ENCODE peak calls at places on chromosomes 6 and 20, in five cellular contexts. C is MM.1S, H is PC-3, M is neural progenitor cell, S is SK-N-SH. U is an unnamed sample.

GRCh38 chr6:32291549-32291948 is 67.7 kb upstream of the NOTCH4 start:
- DNase-seq in C (no peak), H (no peak), M (no peak), S (no peak), U (no peak)

GRCh38 chr6:114939630-114940029 is 596.8 kb upstream of the HS3ST5 start:
- DNase-seq in C (no peak), H (no peak), M (no peak), S (no peak), U (no peak)

GRCh38 chr6:5287205-5287965 is 26.1 kb downstream of the FARS2 start:
- DNase-seq in C (no peak), H (peak; percentile 61), M (no peak), S (no peak), U (no peak)

GRCh38 chr20:58492795-58493538 is 22.2 kb downstream of the APCDD1L start:
- DNase-seq in C (no peak), H (peak; percentile 19), M (no peak), S (no peak), U (no peak)

GRCh38 chr6:6742535-6742934 is 154.0 kb downstream of the LY86 start:
- DNase-seq in C (no peak), H (no peak), M (no peak), S (no peak), U (no peak)

GRCh38 chr6:146550911-146551310 is 7.3 kb downstream of the RAB32 start:
- DNase-seq in C (no peak), H (no peak), M (no peak), S (no peak), U (no peak)

GRCh38 chr6:43951063-43951755 is 176.0 kb downstream of the MRPL14 start:
- DNase-seq in C (peak; percentile 10), H (peak; percentile 29), M (peak; percentile 86), S (peak; percentile 83), U (peak; percentile 85)

GRCh38 chr6:107670792-107671199 is 153.3 kb downstream of the SCML4 start:
- DNase-seq in C (no peak), H (peak; percentile 32), M (peak; percentile 30), S (peak; percentile 87), U (peak; percentile 30)

GRCh38 chr6:28866342-28867077 is 57.3 kb downstream of the TRIM27 start:
- DNase-seq in C (peak; percentile 56), H (peak; percentile 71), M (peak; percentile 83), S (peak; percentile 70), U (peak; percentile 80)

GRCh38 chr20:51169813-51170212 is 146.9 kb upstream of the KCNG1 start:
- DNase-seq in C (no peak), H (no peak), M (no peak), S (no peak), U (no peak)

GRCh38 chr6:9711313-9711712 is 703.6 kb downstream of the TFAP2A start:
- DNase-seq in C (no peak), H (no peak), M (no peak), S (no peak), U (no peak)

GRCh38 chr6:142803027-142803426 is 141.9 kb downstream of the HIVEP2 start:
- DNase-seq in C (no peak), H (no peak), M (no peak), S (no peak), U (no peak)

GRCh38 chr20:3430376-3431069 is 23.1 kb upstream of the DNAAF9 start:
- DNase-seq in C (no peak), H (no peak), M (no peak), S (no peak), U (no peak)

GRCh38 chr20:9022361-9022760 is 46.5 kb upstream of the PLCB4 start:
- DNase-seq in C (no peak), H (no peak), M (no peak), S (no peak), U (no peak)

GRCh38 chr20:1209447-1210387 is 6.5 kb downstream of the C20orf202 start:
- DNase-seq in C (no peak), H (peak; percentile 43), M (no peak), S (no peak), U (no peak)

GRCh38 chr6:122033564-122034181 is 365.8 kb upstream of the HSF2 start:
- DNase-seq in C (peak; percentile 59), H (peak; percentile 60), M (peak; percentile 82), S (peak; percentile 37), U (peak; percentile 76)

GRCh38 chr20:38631155-38632022 is 29.8 kb downstream of the ARHGAP40 start:
- DNase-seq in C (no peak), H (no peak), M (no peak), S (no peak), U (no peak)

DNA sequence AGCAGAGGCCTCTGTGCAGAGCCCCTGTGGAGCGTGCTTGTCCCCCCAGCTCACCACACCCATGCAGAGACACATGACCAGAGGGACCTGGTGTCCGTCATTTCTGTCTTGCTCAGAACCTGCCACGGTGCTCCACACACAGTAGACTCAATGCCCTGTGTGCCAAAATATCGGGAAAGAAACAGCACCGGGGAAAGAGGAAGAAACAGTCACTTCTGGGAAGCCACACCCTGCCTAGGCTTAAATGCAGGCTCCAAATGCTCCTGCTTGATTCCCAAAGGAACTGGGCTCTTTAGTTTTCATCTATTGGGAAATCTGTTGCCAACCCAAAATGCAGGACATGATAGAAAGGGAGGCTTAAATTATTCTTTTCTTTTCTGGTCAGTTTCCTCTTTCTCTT is 503.9 kb downstream of the CD83 start:
- DNase-seq in C (no peak), H (no peak), M (no peak), S (no peak), U (no peak)
- H3K4me2 ChIP-seq in C (no peak overlapping the region), H (no peak overlapping the region), M (peak overlapping the region; percentile 47), S (no peak overlapping the region), U (peak overlapping the region; percentile 46)

DNA sequence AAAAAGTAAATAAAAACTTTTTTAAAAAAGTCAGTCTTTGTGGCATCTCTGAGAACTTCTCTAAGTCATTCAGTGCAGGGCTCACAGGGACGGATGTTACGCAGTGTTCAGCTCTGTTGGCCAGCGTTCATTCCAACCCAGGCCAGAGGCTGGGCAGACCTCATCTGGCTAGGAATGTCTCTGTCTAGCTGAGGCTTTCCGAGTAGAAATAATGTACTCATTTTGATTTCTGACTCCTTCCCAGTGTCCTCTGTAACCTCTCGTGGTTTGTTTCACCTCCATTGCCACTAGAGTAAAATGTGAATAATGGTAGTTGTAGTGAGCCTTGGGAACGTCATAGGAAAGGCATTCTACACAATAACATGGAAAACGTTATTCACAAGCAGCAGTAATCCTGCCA is 135.1 kb downstream of the TMEM242 start:
- DNase-seq in C (no peak), H (no peak), M (no peak), S (no peak), U (no peak)
- TF ChIP-seq EZH2phosphoT487 in C (no peak), H (no peak), M (no peak), S (no peak), U (no peak)

GRCh38 chr6:109964949-109965348 is 13.2 kb upstream of the GPR6 start:
- DNase-seq in C (no peak), H (peak; percentile 64), M (no peak), S (no peak), U (no peak)
- H3K4me2 ChIP-seq in C (no peak overlapping the region), H (no peak overlapping the region), M (no peak overlapping the region), S (no peak overlapping the region), U (no peak overlapping the region)

DNA sequence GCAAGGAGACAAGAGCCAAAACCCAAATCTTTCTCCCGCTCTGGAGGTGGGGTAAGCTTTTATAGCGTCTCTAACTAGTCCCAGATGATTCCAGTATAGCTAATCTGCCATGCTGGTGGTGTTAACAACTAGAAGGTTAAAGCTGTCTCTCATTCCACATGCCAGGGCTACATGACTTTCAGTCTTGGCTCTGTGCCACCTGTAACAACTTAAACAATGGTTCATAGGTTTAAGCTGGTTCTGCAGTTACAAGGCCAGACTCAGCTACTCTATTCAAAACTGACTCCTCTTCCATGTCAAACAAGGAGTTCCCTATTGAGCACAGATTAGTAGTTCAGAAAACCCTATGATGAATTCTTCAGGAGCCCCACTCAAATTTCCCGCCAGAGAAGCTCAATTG is 128.9 kb downstream of the ELOVL4 start:
- DNase-seq in C (no peak), H (no peak), M (no peak), S (no peak), U (no peak)
- TF ChIP-seq EZH2phosphoT487 in C (no peak), H (no peak), M (no peak), S (no peak), U (no peak)

GRCh38 chr6:26233608-26234420 is 131.2 kb upstream of the BTN3A2 start:
- DNase-seq in C (peak; percentile 90), H (peak; percentile 82), M (peak; percentile 62), S (peak; percentile 40), U (no peak)
- H3K4me2 ChIP-seq in C (peak overlapping the region; percentile 80), H (peak overlapping the region; percentile 81), M (peak overlapping the region; percentile 96), S (peak overlapping the region; percentile 97), U (peak overlapping the region; percentile 94)

DNA sequence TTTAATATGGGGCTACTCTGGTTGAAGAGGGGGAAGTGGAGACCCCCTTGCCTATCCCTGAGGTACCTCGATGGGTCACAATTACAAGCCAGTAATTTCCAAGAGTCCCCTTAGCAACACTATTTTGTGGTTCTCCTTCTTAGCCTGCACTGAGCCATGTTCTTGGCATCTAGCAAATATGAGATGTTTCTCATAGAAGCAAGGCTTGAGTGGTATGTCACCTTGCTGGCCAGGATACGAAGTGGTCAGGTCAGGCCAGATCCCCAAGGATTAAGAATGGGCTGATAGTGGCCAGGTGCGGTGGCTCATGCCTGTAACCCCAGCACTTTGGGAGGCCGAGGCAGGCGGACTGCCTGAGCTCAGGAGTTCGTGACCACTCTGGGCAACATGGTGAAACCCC is 2.1 kb upstream of the GHRH start:
- DNase-seq in C (no peak), H (no peak), M (no peak), S (no peak), U (no peak)
- TF ChIP-seq EZH2phosphoT487 in C (no peak), H (no peak), M (no peak), S (no peak), U (no peak)

GRCh38 chr6:45830441-45831139 is 185.1 kb downstream of the CLIC5 start:
- DNase-seq in C (peak; percentile 48), H (no peak), M (no peak), S (no peak), U (no peak)

GRCh38 chr6:45835725-45836437 is 179.8 kb downstream of the CLIC5 start:
- DNase-seq in C (no peak), H (no peak), M (no peak), S (no peak), U (no peak)

GRCh38 chr6:45829873-45830272 is 185.8 kb downstream of the CLIC5 start:
- DNase-seq in C (no peak), H (no peak), M (no peak), S (no peak), U (no peak)

GRCh38 chr6:45827952-45828530 is 187.6 kb downstream of the CLIC5 start:
- DNase-seq in C (no peak), H (no peak), M (no peak), S (no peak), U (peak; percentile 45)

DNA sequence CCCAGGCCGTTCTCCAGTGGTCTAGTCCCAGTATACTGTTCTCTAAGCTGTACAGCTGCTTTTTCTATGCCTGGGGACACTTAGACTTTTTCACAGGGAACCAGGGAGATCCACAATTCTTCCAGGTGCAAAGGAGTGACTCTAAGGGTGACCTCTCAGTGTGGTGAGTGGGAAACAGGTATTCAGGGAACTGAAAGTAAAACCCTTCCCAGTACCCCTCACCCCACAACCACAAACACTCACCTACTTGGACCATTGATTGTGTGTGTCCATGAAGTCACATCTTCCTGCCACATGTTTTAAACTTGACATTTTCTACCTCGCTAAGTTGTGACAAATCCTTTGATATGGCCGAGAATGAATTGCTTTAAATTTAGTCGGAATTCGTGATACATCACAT is 183.6 kb downstream of the CLIC5 start:
- DNase-seq in C (no peak), H (no peak), M (no peak), S (no peak), U (no peak)
- H3K4me2 ChIP-seq in C (no peak overlapping the region), H (no peak overlapping the region), M (no peak overlapping the region), S (no peak overlapping the region), U (no peak overlapping the region)

U was measured in hepatocyte.